ENCODE peak calls at places on chromosomes 3 and 15, in ten cellular contexts. One of them, this sample, is unnamed.

GRCh38 chr3:45497963-45498362 is 96.6 kb upstream of the LIMD1 start:
- DNase-seq in CD4-positive, alpha-beta memory T cell: peak
- DNase-seq in tibial nerve: no peak
- DNase-seq in GM23338: no peak
- DNase-seq in upper lobe of right lung: no peak
- DNase-seq in psoas muscle: no peak
- DNase-seq in MM.1S: no peak
- DNase-seq in transverse colon: no peak
- DNase-seq in fibroblast of lung: no peak
- DNase-seq in heart left ventricle: no peak
- DNase-seq in this sample: peak

GRCh38 chr15:74901612-74902063 is 5.0 kb downstream of the FAM219B start:
- DNase-seq in heart left ventricle: no peak
- DNase-seq in fibroblast of lung: peak
- DNase-seq in MM.1S: peak
- DNase-seq in upper lobe of right lung: peak
- DNase-seq in psoas muscle: peak
- DNase-seq in CD4-positive, alpha-beta memory T cell: peak
- DNase-seq in GM23338: peak
- DNase-seq in transverse colon: peak
- DNase-seq in tibial nerve: peak
- DNase-seq in this sample: peak

GRCh38 chr3:132317229-132317948 is at the start of gene ACP3:
- DNase-seq in transverse colon: peak
- DNase-seq in psoas muscle: no peak
- DNase-seq in tibial nerve: peak
- DNase-seq in heart left ventricle: peak
- DNase-seq in CD4-positive, alpha-beta memory T cell: no peak
- DNase-seq in GM23338: peak
- DNase-seq in fibroblast of lung: peak
- DNase-seq in MM.1S: no peak
- DNase-seq in upper lobe of right lung: peak
- DNase-seq in this sample: peak

GRCh38 chr3:48656841-48657281 is 5.8 kb downstream of the CELSR3 start:
- DNase-seq in MM.1S: no peak
- DNase-seq in psoas muscle: no peak
- DNase-seq in CD4-positive, alpha-beta memory T cell: peak
- DNase-seq in fibroblast of lung: no peak
- DNase-seq in upper lobe of right lung: no peak
- DNase-seq in tibial nerve: no peak
- DNase-seq in transverse colon: no peak
- DNase-seq in GM23338: peak
- DNase-seq in heart left ventricle: no peak
- DNase-seq in this sample: no peak

GRCh38 chr15:98085003-98085639 is 124.6 kb downstream of the ARRDC4 start:
- DNase-seq in heart left ventricle: no peak
- DNase-seq in GM23338: peak
- DNase-seq in MM.1S: peak
- DNase-seq in transverse colon: peak
- DNase-seq in tibial nerve: peak
- DNase-seq in fibroblast of lung: peak
- DNase-seq in CD4-positive, alpha-beta memory T cell: peak
- DNase-seq in upper lobe of right lung: no peak
- DNase-seq in psoas muscle: no peak
- DNase-seq in this sample: peak

GRCh38 chr3:34635352-34635850 is 837.0 kb downstream of the PDCD6IP start:
- DNase-seq in MM.1S: no peak
- DNase-seq in transverse colon: no peak
- DNase-seq in fibroblast of lung: no peak
- DNase-seq in CD4-positive, alpha-beta memory T cell: no peak
- DNase-seq in heart left ventricle: no peak
- DNase-seq in tibial nerve: no peak
- DNase-seq in psoas muscle: no peak
- DNase-seq in GM23338: no peak
- DNase-seq in upper lobe of right lung: no peak
- DNase-seq in this sample: no peak

GRCh38 chr15:60840306-60840702 is 361.4 kb upstream of the ICE2 start:
- DNase-seq in psoas muscle: no peak
- DNase-seq in GM23338: no peak
- DNase-seq in fibroblast of lung: no peak
- DNase-seq in CD4-positive, alpha-beta memory T cell: no peak
- DNase-seq in transverse colon: no peak
- DNase-seq in MM.1S: no peak
- DNase-seq in heart left ventricle: no peak
- DNase-seq in upper lobe of right lung: no peak
- DNase-seq in tibial nerve: no peak
- DNase-seq in this sample: peak

GRCh38 chr15:89496155-89497098 is at the start of gene RHCG:
- DNase-seq in tibial nerve: no peak
- DNase-seq in psoas muscle: no peak
- DNase-seq in transverse colon: peak
- DNase-seq in MM.1S: peak
- DNase-seq in CD4-positive, alpha-beta memory T cell: no peak
- DNase-seq in heart left ventricle: no peak
- DNase-seq in upper lobe of right lung: no peak
- DNase-seq in fibroblast of lung: peak
- DNase-seq in GM23338: peak
- DNase-seq in this sample: peak

GRCh38 chr3:12935861-12936830 is 94.8 kb upstream of the RPL32 start:
- DNase-seq in upper lobe of right lung: no peak
- DNase-seq in psoas muscle: no peak
- DNase-seq in heart left ventricle: no peak
- DNase-seq in fibroblast of lung: no peak
- DNase-seq in CD4-positive, alpha-beta memory T cell: no peak
- DNase-seq in GM23338: no peak
- DNase-seq in MM.1S: no peak
- DNase-seq in tibial nerve: no peak
- DNase-seq in transverse colon: no peak
- DNase-seq in this sample: no peak

GRCh38 chr3:12938258-12938711 is 96.9 kb upstream of the RPL32 start:
- DNase-seq in transverse colon: no peak
- DNase-seq in GM23338: no peak
- DNase-seq in upper lobe of right lung: no peak
- DNase-seq in fibroblast of lung: peak
- DNase-seq in psoas muscle: no peak
- DNase-seq in heart left ventricle: no peak
- DNase-seq in CD4-positive, alpha-beta memory T cell: no peak
- DNase-seq in MM.1S: no peak
- DNase-seq in tibial nerve: peak
- DNase-seq in this sample: no peak

GRCh38 chr3:12941495-12942023 is 100.2 kb upstream of the RPL32 start:
- DNase-seq in transverse colon: no peak
- DNase-seq in CD4-positive, alpha-beta memory T cell: no peak
- DNase-seq in heart left ventricle: no peak
- DNase-seq in fibroblast of lung: no peak
- DNase-seq in upper lobe of right lung: no peak
- DNase-seq in MM.1S: no peak
- DNase-seq in GM23338: no peak
- DNase-seq in tibial nerve: no peak
- DNase-seq in psoas muscle: no peak
- DNase-seq in this sample: no peak

GRCh38 chr3:12940854-12941253 is 99.5 kb upstream of the RPL32 start:
- DNase-seq in upper lobe of right lung: no peak
- DNase-seq in fibroblast of lung: no peak
- DNase-seq in heart left ventricle: no peak
- DNase-seq in psoas muscle: no peak
- DNase-seq in transverse colon: no peak
- DNase-seq in GM23338: no peak
- DNase-seq in tibial nerve: no peak
- DNase-seq in MM.1S: no peak
- DNase-seq in CD4-positive, alpha-beta memory T cell: no peak
- DNase-seq in this sample: no peak

GRCh38 chr3:12939137-12939536 is 97.8 kb upstream of the RPL32 start:
- DNase-seq in GM23338: no peak
- DNase-seq in fibroblast of lung: no peak
- DNase-seq in transverse colon: no peak
- DNase-seq in upper lobe of right lung: no peak
- DNase-seq in psoas muscle: no peak
- DNase-seq in CD4-positive, alpha-beta memory T cell: no peak
- DNase-seq in MM.1S: no peak
- DNase-seq in heart left ventricle: no peak
- DNase-seq in tibial nerve: no peak
- DNase-seq in this sample: no peak
- H3K27ac ChIP-seq in GM23338: no peak
- H3K27ac ChIP-seq in fibroblast of lung: no peak
- H3K27ac ChIP-seq in transverse colon: no peak
- H3K27ac ChIP-seq in upper lobe of right lung: no peak
- H3K27ac ChIP-seq in psoas muscle: peak
- H3K27ac ChIP-seq in CD4-positive, alpha-beta memory T cell: no peak
- H3K27ac ChIP-seq in MM.1S: no peak
- H3K27ac ChIP-seq in heart left ventricle: no peak
- H3K27ac ChIP-seq in tibial nerve: peak
- H3K27ac ChIP-seq in this sample: no peak

DNA sequence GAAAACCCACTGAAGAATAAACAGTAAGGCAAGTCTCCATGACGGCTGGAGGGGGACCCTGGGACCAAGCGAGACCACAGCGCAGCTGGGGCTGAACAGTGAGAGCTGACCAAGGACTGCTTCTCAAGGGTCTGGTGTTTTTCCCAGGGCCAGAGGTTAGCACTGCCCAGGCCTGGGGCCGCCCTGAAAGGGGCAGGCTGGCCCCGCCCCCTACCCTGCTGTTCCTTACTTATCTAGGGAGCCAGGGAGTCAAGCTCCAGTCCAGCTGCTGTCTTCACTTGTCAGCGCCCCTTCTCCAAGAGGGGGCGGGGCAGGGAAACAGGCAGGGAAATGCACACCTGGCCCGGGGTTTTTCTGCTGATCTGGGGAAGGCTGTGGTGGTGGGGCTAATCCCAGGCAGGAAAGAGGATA is 51.6 kb upstream of the HACD2 start:
- DNase-seq in psoas muscle: no peak
- DNase-seq in GM23338: peak
- DNase-seq in fibroblast of lung: no peak
- DNase-seq in MM.1S: no peak
- DNase-seq in transverse colon: no peak
- DNase-seq in CD4-positive, alpha-beta memory T cell: no peak
- DNase-seq in heart left ventricle: no peak
- DNase-seq in upper lobe of right lung: no peak
- DNase-seq in tibial nerve: no peak
- DNase-seq in this sample: peak
- H3K27ac ChIP-seq in psoas muscle: no peak
- H3K27ac ChIP-seq in GM23338: peak
- H3K27ac ChIP-seq in fibroblast of lung: no peak
- H3K27ac ChIP-seq in MM.1S: no peak
- H3K27ac ChIP-seq in transverse colon: peak
- H3K27ac ChIP-seq in CD4-positive, alpha-beta memory T cell: no peak
- H3K27ac ChIP-seq in heart left ventricle: no peak
- H3K27ac ChIP-seq in upper lobe of right lung: no peak
- H3K27ac ChIP-seq in tibial nerve: no peak
- H3K27ac ChIP-seq in this sample: peak

GRCh38 chr15:70195171-70195807 is 97.6 kb upstream of the TLE3 start:
- DNase-seq in MM.1S: no peak
- DNase-seq in psoas muscle: no peak
- DNase-seq in GM23338: no peak
- DNase-seq in CD4-positive, alpha-beta memory T cell: no peak
- DNase-seq in heart left ventricle: no peak
- DNase-seq in upper lobe of right lung: no peak
- DNase-seq in tibial nerve: no peak
- DNase-seq in transverse colon: no peak
- DNase-seq in fibroblast of lung: no peak
- DNase-seq in this sample: no peak
- H3K27ac ChIP-seq in MM.1S: peak
- H3K27ac ChIP-seq in psoas muscle: peak
- H3K27ac ChIP-seq in GM23338: no peak
- H3K27ac ChIP-seq in CD4-positive, alpha-beta memory T cell: no peak
- H3K27ac ChIP-seq in heart left ventricle: no peak
- H3K27ac ChIP-seq in upper lobe of right lung: no peak
- H3K27ac ChIP-seq in tibial nerve: no peak
- H3K27ac ChIP-seq in transverse colon: peak
- H3K27ac ChIP-seq in fibroblast of lung: peak
- H3K27ac ChIP-seq in this sample: peak

GRCh38 chr15:53536479-53537120 is 222.9 kb downstream of the WDR72 start:
- DNase-seq in psoas muscle: no peak
- DNase-seq in fibroblast of lung: no peak
- DNase-seq in transverse colon: no peak
- DNase-seq in MM.1S: no peak
- DNase-seq in heart left ventricle: no peak
- DNase-seq in upper lobe of right lung: no peak
- DNase-seq in GM23338: no peak
- DNase-seq in tibial nerve: no peak
- DNase-seq in CD4-positive, alpha-beta memory T cell: no peak
- DNase-seq in this sample: no peak
- H3K27ac ChIP-seq in psoas muscle: no peak
- H3K27ac ChIP-seq in fibroblast of lung: no peak
- H3K27ac ChIP-seq in transverse colon: no peak
- H3K27ac ChIP-seq in MM.1S: no peak
- H3K27ac ChIP-seq in heart left ventricle: no peak
- H3K27ac ChIP-seq in upper lobe of right lung: no peak
- H3K27ac ChIP-seq in GM23338: no peak
- H3K27ac ChIP-seq in tibial nerve: no peak
- H3K27ac ChIP-seq in CD4-positive, alpha-beta memory T cell: no peak
- H3K27ac ChIP-seq in this sample: peak

GRCh38 chr3:9762871-9763270 is 6.9 kb downstream of the CAMK1 start:
- DNase-seq in MM.1S: no peak
- DNase-seq in GM23338: no peak
- DNase-seq in tibial nerve: no peak
- DNase-seq in transverse colon: no peak
- DNase-seq in CD4-positive, alpha-beta memory T cell: no peak
- DNase-seq in upper lobe of right lung: no peak
- DNase-seq in fibroblast of lung: no peak
- DNase-seq in psoas muscle: no peak
- DNase-seq in heart left ventricle: no peak
- DNase-seq in this sample: no peak

GRCh38 chr3:9768376-9768775 is 1.4 kb downstream of the CAMK1 start:
- DNase-seq in heart left ventricle: no peak
- DNase-seq in tibial nerve: no peak
- DNase-seq in CD4-positive, alpha-beta memory T cell: no peak
- DNase-seq in psoas muscle: no peak
- DNase-seq in fibroblast of lung: no peak
- DNase-seq in transverse colon: no peak
- DNase-seq in GM23338: no peak
- DNase-seq in upper lobe of right lung: no peak
- DNase-seq in MM.1S: no peak
- DNase-seq in this sample: no peak

GRCh38 chr3:9767418-9767817 is 2.3 kb downstream of the CAMK1 start:
- DNase-seq in fibroblast of lung: no peak
- DNase-seq in upper lobe of right lung: no peak
- DNase-seq in heart left ventricle: no peak
- DNase-seq in psoas muscle: no peak
- DNase-seq in tibial nerve: no peak
- DNase-seq in transverse colon: no peak
- DNase-seq in GM23338: no peak
- DNase-seq in MM.1S: no peak
- DNase-seq in CD4-positive, alpha-beta memory T cell: no peak
- DNase-seq in this sample: no peak

GRCh38 chr3:9769012-9769411 is 735 bp downstream of the CAMK1 start:
- DNase-seq in GM23338: no peak
- DNase-seq in tibial nerve: no peak
- DNase-seq in heart left ventricle: no peak
- DNase-seq in MM.1S: no peak
- DNase-seq in upper lobe of right lung: no peak
- DNase-seq in CD4-positive, alpha-beta memory T cell: no peak
- DNase-seq in fibroblast of lung: no peak
- DNase-seq in psoas muscle: no peak
- DNase-seq in transverse colon: no peak
- DNase-seq in this sample: no peak

DNA sequence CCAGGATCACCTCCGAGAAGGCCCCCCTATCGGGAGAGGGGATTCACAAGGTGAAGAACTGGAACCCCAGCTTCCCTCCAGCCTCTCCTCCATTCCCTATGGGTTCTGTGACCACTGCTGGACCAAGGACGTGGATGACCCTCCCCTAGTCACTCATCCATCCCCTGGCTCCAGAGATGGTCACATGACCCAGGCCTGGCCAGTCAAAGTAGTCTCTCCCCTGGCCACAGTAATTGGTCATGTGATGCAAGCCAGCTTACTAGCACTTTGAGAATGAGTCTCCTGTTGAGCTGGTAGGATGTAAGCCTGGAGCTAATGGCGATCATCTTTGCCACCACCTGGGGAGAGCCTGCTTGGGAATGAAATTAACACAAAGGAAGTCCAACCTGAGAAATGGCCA is 3.9 kb downstream of the CAMK1 start:
- DNase-seq in CD4-positive, alpha-beta memory T cell: no peak
- DNase-seq in psoas muscle: no peak
- DNase-seq in upper lobe of right lung: no peak
- DNase-seq in fibroblast of lung: no peak
- DNase-seq in MM.1S: no peak
- DNase-seq in transverse colon: no peak
- DNase-seq in heart left ventricle: no peak
- DNase-seq in tibial nerve: no peak
- DNase-seq in GM23338: peak
- DNase-seq in this sample: no peak
- H3K27ac ChIP-seq in CD4-positive, alpha-beta memory T cell: no peak
- H3K27ac ChIP-seq in psoas muscle: no peak
- H3K27ac ChIP-seq in upper lobe of right lung: no peak
- H3K27ac ChIP-seq in fibroblast of lung: no peak
- H3K27ac ChIP-seq in MM.1S: no peak
- H3K27ac ChIP-seq in transverse colon: no peak
- H3K27ac ChIP-seq in heart left ventricle: no peak
- H3K27ac ChIP-seq in tibial nerve: no peak
- H3K27ac ChIP-seq in GM23338: no peak
- H3K27ac ChIP-seq in this sample: no peak

This sample was measured in mesenchymal stem cell.